ENCODE peak calls at places on chromosomes 7 and 10, in eight cellular contexts. M, G, C, E, I, S, X and K are unnamed samples.

GRCh38 chr10:87064651-87065050 is 30.0 kb downstream of the GLUD1 start:
- DNase-seq in M (no peak), G (no peak), C (no peak), E (no peak), I (no peak), S (no peak), X (peak), K (no peak)

GRCh38 chr10:118505363-118505762 is 90.1 kb downstream of the PRLHR start:
- DNase-seq in M (no peak), G (no peak), C (no peak), E (no peak), I (no peak), S (no peak), X (no peak), K (no peak)

GRCh38 chr10:131128731-131129130 is 182.8 kb downstream of the TCERG1L start:
- DNase-seq in M (no peak), G (no peak), C (no peak), E (no peak), I (no peak), S (no peak), X (no peak), K (peak)

GRCh38 chr7:7164590-7164989 is 17.8 kb upstream of the C1GALT1 start:
- DNase-seq in M (no peak), G (no peak), C (no peak), E (no peak), I (no peak), S (no peak), X (no peak), K (no peak)

GRCh38 chr7:104956753-104957450 is 57.1 kb upstream of the KMT2E start:
- DNase-seq in M (peak), G (no peak), C (no peak), E (no peak), I (peak), S (peak), X (no peak), K (no peak)

GRCh38 chr7:4216016-4216415 is 466.1 kb upstream of the FOXK1 start:
- DNase-seq in M (no peak), G (no peak), C (peak), E (no peak), I (no peak), S (no peak), X (no peak), K (no peak)

GRCh38 chr7:50317221-50317678 is 12.7 kb downstream of the IKZF1 start:
- DNase-seq in M (peak), G (no peak), C (no peak), E (no peak), I (no peak), S (no peak), X (no peak), K (no peak)

GRCh38 chr7:55438765-55439525 is 73.8 kb downstream of the LANCL2 start:
- DNase-seq in M (no peak), G (no peak), C (peak), E (peak), I (no peak), S (no peak), X (no peak), K (peak)

GRCh38 chr7:132097550-132098134 is 478.6 kb downstream of the PLXNA4 start:
- DNase-seq in M (no peak), G (no peak), C (no peak), E (no peak), I (no peak), S (no peak), X (no peak), K (no peak)

GRCh38 chr7:38686888-38687287 is 55.7 kb upstream of the AMPH start:
- DNase-seq in M (no peak), G (no peak), C (no peak), E (no peak), I (peak), S (peak), X (no peak), K (no peak)

GRCh38 chr7:19122018-19122588 is 4.7 kb upstream of the TWIST1 start:
- DNase-seq in M (no peak), G (peak), C (no peak), E (no peak), I (peak), S (peak), X (no peak), K (no peak)

GRCh38 chr10:110455440-110455839 is 42.3 kb upstream of the DUSP5 start:
- DNase-seq in M (no peak), G (no peak), C (no peak), E (no peak), I (no peak), S (no peak), X (no peak), K (no peak)

GRCh38 chr10:73509695-73510094 is 13.9 kb upstream of the PPP3CB start:
- DNase-seq in M (no peak), G (no peak), C (no peak), E (no peak), I (no peak), S (no peak), X (no peak), K (no peak)

GRCh38 chr10:122882798-122883197 is 3.4 kb upstream of the FAM24B start:
- DNase-seq in M (no peak), G (no peak), C (no peak), E (no peak), I (no peak), S (no peak), X (no peak), K (no peak)

GRCh38 chr7:129997285-129997684 is 44.5 kb upstream of the UBE2H start:
- DNase-seq in M (no peak), G (no peak), C (no peak), E (no peak), I (no peak), S (no peak), X (no peak), K (no peak)

GRCh38 chr10:122206471-122207065 is 64.5 kb upstream of the BTBD16 start:
- DNase-seq in M (no peak), G (no peak), C (no peak), E (no peak), I (peak), S (no peak), X (no peak), K (no peak)